ENCODE peak calls at places on chromosomes 12 and 14, in eight cellular contexts. N is fibroblast of lung; D is CD8-positive, alpha-beta memory T cell; B is NCI-H1048; R is hepatocyte; G is stimulated activated CD4-positive, alpha-beta T cell treated with anti-CD3 and anti-CD28 coated beads, Interleukin-1b, Interleukin-23, amount 100 ng/mL, for 48 hours; P is activated gamma-delta T cell treated with anti-CD3 and anti-CD28 coated beads, Interleukin-2, amount 50 U/mL, for 16 hours; U is NCI-H1105. M is an unnamed sample.

GRCh38 chr14:100339757-100340453 is 16.8 kb downstream of the SLC25A47 start:
- DNase-seq in N (no peak), D (no peak), B (no peak), R (no peak), G (no peak), P (no peak), U (no peak), M (no peak)

GRCh38 chr12:125157177-125157576 is 91.9 kb downstream of the AACS start:
- DNase-seq in N (no peak), D (no peak), B (no peak), R (no peak), G (no peak), P (no peak), U (no peak), M (no peak)

GRCh38 chr12:65603428-65604351 is 220.6 kb upstream of the HMGA2 start:
- DNase-seq in N (peak), D (no peak), B (no peak), R (peak), G (no peak), P (no peak), U (no peak), M (peak)

GRCh38 chr14:103819503-103820307 is 27.7 kb downstream of the PPP1R13B start:
- DNase-seq in N (peak), D (no peak), B (no peak), R (peak), G (no peak), P (no peak), U (peak), M (peak)

GRCh38 chr12:47190271-47190750 is 110.6 kb upstream of the AMIGO2 start:
- DNase-seq in N (peak), D (no peak), B (peak), R (no peak), G (peak), P (no peak), U (no peak), M (peak)

GRCh38 chr14:92470215-92470614 is 43.4 kb upstream of the RIN3 start:
- DNase-seq in N (peak), D (no peak), B (no peak), R (no peak), G (no peak), P (no peak), U (no peak), M (peak)

GRCh38 chr12:133108150-133108549 is 21.9 kb downstream of the ZNF891 start:
- DNase-seq in N (no peak), D (no peak), B (no peak), R (no peak), G (no peak), P (no peak), U (no peak), M (no peak)

GRCh38 chr14:73751157-73751691 is 37.0 kb upstream of the PNMA1 start:
- DNase-seq in N (no peak), D (peak), B (no peak), R (no peak), G (no peak), P (no peak), U (no peak), M (no peak)

GRCh38 chr14:51453869-51454268 is 197.8 kb upstream of the FRMD6 start:
- DNase-seq in N (peak), D (no peak), B (no peak), R (no peak), G (no peak), P (no peak), U (no peak), M (peak)

GRCh38 chr12:102204025-102204424 is 6.4 kb upstream of the PMCH start:
- DNase-seq in N (no peak), D (no peak), B (no peak), R (no peak), G (no peak), P (no peak), U (no peak), M (no peak)

GRCh38 chr14:82009993-82010392 is 476.3 kb upstream of the SEL1L start:
- DNase-seq in N (no peak), D (no peak), B (no peak), R (peak), G (no peak), P (no peak), U (no peak), M (no peak)

GRCh38 chr12:6923003-6923732 is 4.6 kb upstream of the ATN1 start:
- DNase-seq in N (no peak), D (no peak), B (no peak), R (no peak), G (no peak), P (no peak), U (no peak), M (no peak)

GRCh38 chr12:116620801-116621593 is 61.8 kb downstream of the MAP1LC3B2 start:
- DNase-seq in N (no peak), D (no peak), B (no peak), R (no peak), G (no peak), P (no peak), U (no peak), M (no peak)

GRCh38 chr14:55412686-55413085 is 1.1 kb upstream of the ATG14 start:
- DNase-seq in N (peak), D (no peak), B (no peak), R (peak), G (no peak), P (no peak), U (no peak), M (peak)

GRCh38 chr14:69046468-69046867 is 67.4 kb upstream of the ACTN1 start:
- DNase-seq in N (peak), D (no peak), B (no peak), R (peak), G (no peak), P (no peak), U (no peak), M (no peak)

GRCh38 chr14:95961481-95961880 is 77.7 kb upstream of the C14orf132 start:
- DNase-seq in N (no peak), D (no peak), B (no peak), R (no peak), G (no peak), P (no peak), U (no peak), M (peak)

GRCh38 chr12:59929091-59929490 is 333.3 kb downstream of the SLC16A7 start:
- DNase-seq in N (peak), D (no peak), B (no peak), R (no peak), G (no peak), P (no peak), U (no peak), M (no peak)

GRCh38 chr14:97878727-97879126 is 1081.5 kb downstream of the VRK1 start:
- DNase-seq in N (peak), D (peak), B (no peak), R (no peak), G (no peak), P (peak), U (no peak), M (no peak)

GRCh38 chr12:32261638-32262037 is 137.7 kb upstream of the FGD4 start:
- DNase-seq in N (no peak), D (no peak), B (no peak), R (no peak), G (no peak), P (no peak), U (no peak), M (peak)

GRCh38 chr12:130978785-130979184 is 25.1 kb downstream of the ADGRD1 start:
- DNase-seq in N (no peak), D (no peak), B (no peak), R (no peak), G (no peak), P (no peak), U (no peak), M (no peak)

GRCh38 chr12:77496714-77497113 is 334.0 kb upstream of the NAV3 start:
- DNase-seq in N (no peak), D (no peak), B (no peak), R (no peak), G (no peak), P (no peak), U (no peak), M (no peak)

GRCh38 chr14:99270491-99271287 is 1.3 kb downstream of the BCL11B start:
- DNase-seq in N (no peak), D (peak), B (no peak), R (peak), G (no peak), P (no peak), U (peak), M (peak)

GRCh38 chr12:28899951-28900350 is 249.1 kb upstream of the FAR2 start:
- DNase-seq in N (peak), D (no peak), B (no peak), R (no peak), G (no peak), P (no peak), U (no peak), M (no peak)

GRCh38 chr12:107277850-107278249 is 184.5 kb upstream of the CRY1 start:
- DNase-seq in N (peak), D (no peak), B (no peak), R (no peak), G (no peak), P (no peak), U (no peak), M (peak)

GRCh38 chr12:8493084-8493483 is 20.2 kb upstream of the CLEC4D start:
- DNase-seq in N (no peak), D (peak), B (no peak), R (no peak), G (peak), P (peak), U (no peak), M (no peak)

GRCh38 chr12:6254491-6254890 is 54.3 kb downstream of the CD9 start:
- DNase-seq in N (no peak), D (no peak), B (no peak), R (no peak), G (no peak), P (no peak), U (no peak), M (no peak)

GRCh38 chr14:59215353-59215752 is 26.9 kb downstream of the DAAM1 start:
- DNase-seq in N (peak), D (no peak), B (no peak), R (peak), G (no peak), P (no peak), U (no peak), M (peak)

GRCh38 chr12:58588771-58589170 is 331.5 kb downstream of the LRIG3 start:
- DNase-seq in N (peak), D (no peak), B (no peak), R (no peak), G (no peak), P (no peak), U (no peak), M (no peak)

GRCh38 chr14:69039287-69039628 is 60.2 kb upstream of the ACTN1 start:
- DNase-seq in N (peak), D (no peak), B (no peak), R (no peak), G (no peak), P (no peak), U (no peak), M (peak)

M was measured in Daoy.